ENCODE peak calls at places on chromosome 18, in eight cellular contexts. One of them, this sample, is unnamed.

GRCh38 chr18:37548679-37549289 is 16.8 kb downstream of the CELF4 start:
- DNase-seq in suprapubic skin: no peak
- DNase-seq in fibroblast of lung: no peak
- DNase-seq in kidney epithelial cell: no peak
- DNase-seq in CD4-positive, alpha-beta T cell: no peak
- DNase-seq in spleen: no peak
- DNase-seq in fibroblast of mammary gland: no peak
- DNase-seq in cardiac fibroblast: no peak
- DNase-seq in this sample: no peak

GRCh38 chr18:44687421-44687820 is 6.7 kb downstream of the SETBP1 start:
- DNase-seq in fibroblast of lung: no peak
- DNase-seq in fibroblast of mammary gland: peak; percentile 69
- DNase-seq in spleen: no peak
- DNase-seq in suprapubic skin: no peak
- DNase-seq in cardiac fibroblast: no peak
- DNase-seq in CD4-positive, alpha-beta T cell: no peak
- DNase-seq in kidney epithelial cell: no peak
- DNase-seq in this sample: no peak

GRCh38 chr18:23716516-23716915 is 27.3 kb downstream of the LAMA3 start:
- DNase-seq in kidney epithelial cell: peak; percentile 52
- DNase-seq in fibroblast of mammary gland: peak; percentile 91
- DNase-seq in fibroblast of lung: peak; percentile 71
- DNase-seq in CD4-positive, alpha-beta T cell: no peak
- DNase-seq in suprapubic skin: no peak
- DNase-seq in cardiac fibroblast: peak; percentile 79
- DNase-seq in spleen: no peak
- DNase-seq in this sample: no peak

GRCh38 chr18:36348971-36349417 is 51.5 kb downstream of the FHOD3 start:
- DNase-seq in suprapubic skin: no peak
- DNase-seq in kidney epithelial cell: no peak
- DNase-seq in fibroblast of lung: no peak
- DNase-seq in spleen: no peak
- DNase-seq in fibroblast of mammary gland: no peak
- DNase-seq in cardiac fibroblast: no peak
- DNase-seq in CD4-positive, alpha-beta T cell: no peak
- DNase-seq in this sample: no peak

GRCh38 chr18:79650959-79651358 is 28.6 kb upstream of the CTDP1 start:
- DNase-seq in suprapubic skin: no peak
- DNase-seq in fibroblast of mammary gland: no peak
- DNase-seq in CD4-positive, alpha-beta T cell: no peak
- DNase-seq in spleen: no peak
- DNase-seq in fibroblast of lung: no peak
- DNase-seq in kidney epithelial cell: no peak
- DNase-seq in cardiac fibroblast: no peak
- DNase-seq in this sample: no peak

GRCh38 chr18:5895886-5896740 is 791 bp upstream of the TMEM200C start:
- DNase-seq in suprapubic skin: no peak
- DNase-seq in spleen: peak; percentile 75
- DNase-seq in kidney epithelial cell: no peak
- DNase-seq in CD4-positive, alpha-beta T cell: no peak
- DNase-seq in cardiac fibroblast: no peak
- DNase-seq in fibroblast of mammary gland: no peak
- DNase-seq in fibroblast of lung: peak; percentile 56
- DNase-seq in this sample: no peak

GRCh38 chr18:36316246-36316645 is 18.7 kb downstream of the FHOD3 start:
- DNase-seq in CD4-positive, alpha-beta T cell: no peak
- DNase-seq in kidney epithelial cell: no peak
- DNase-seq in suprapubic skin: no peak
- DNase-seq in fibroblast of lung: no peak
- DNase-seq in spleen: no peak
- DNase-seq in cardiac fibroblast: no peak
- DNase-seq in fibroblast of mammary gland: peak; percentile 38
- DNase-seq in this sample: no peak

GRCh38 chr18:23673725-23674124 is 11.0 kb upstream of the ANKRD29 start:
- DNase-seq in CD4-positive, alpha-beta T cell: no peak
- DNase-seq in fibroblast of lung: no peak
- DNase-seq in kidney epithelial cell: no peak
- DNase-seq in fibroblast of mammary gland: no peak
- DNase-seq in suprapubic skin: no peak
- DNase-seq in spleen: no peak
- DNase-seq in cardiac fibroblast: no peak
- DNase-seq in this sample: no peak

GRCh38 chr18:72433756-72434155 is 110.4 kb downstream of the CBLN2 start:
- DNase-seq in kidney epithelial cell: no peak
- DNase-seq in cardiac fibroblast: no peak
- DNase-seq in CD4-positive, alpha-beta T cell: no peak
- DNase-seq in fibroblast of mammary gland: no peak
- DNase-seq in fibroblast of lung: no peak
- DNase-seq in suprapubic skin: no peak
- DNase-seq in spleen: no peak
- DNase-seq in this sample: no peak

GRCh38 chr18:78085241-78086185 is 835.9 kb downstream of the GALR1 start:
- DNase-seq in fibroblast of lung: no peak
- DNase-seq in kidney epithelial cell: no peak
- DNase-seq in CD4-positive, alpha-beta T cell: no peak
- DNase-seq in cardiac fibroblast: no peak
- DNase-seq in suprapubic skin: no peak
- DNase-seq in spleen: no peak
- DNase-seq in fibroblast of mammary gland: no peak
- DNase-seq in this sample: no peak

GRCh38 chr18:37742436-37742835 is 176.8 kb upstream of the CELF4 start:
- DNase-seq in spleen: no peak
- DNase-seq in fibroblast of mammary gland: no peak
- DNase-seq in kidney epithelial cell: no peak
- DNase-seq in suprapubic skin: no peak
- DNase-seq in fibroblast of lung: no peak
- DNase-seq in CD4-positive, alpha-beta T cell: no peak
- DNase-seq in cardiac fibroblast: no peak
- DNase-seq in this sample: no peak

GRCh38 chr18:49963217-49963616 is 149.9 kb upstream of the ACAA2 start:
- DNase-seq in fibroblast of mammary gland: no peak
- DNase-seq in fibroblast of lung: no peak
- DNase-seq in suprapubic skin: no peak
- DNase-seq in kidney epithelial cell: no peak
- DNase-seq in spleen: no peak
- DNase-seq in CD4-positive, alpha-beta T cell: no peak
- DNase-seq in cardiac fibroblast: no peak
- DNase-seq in this sample: no peak

GRCh38 chr18:51321696-51322095 is 124.2 kb upstream of the MEX3C start:
- DNase-seq in spleen: no peak
- DNase-seq in fibroblast of mammary gland: no peak
- DNase-seq in cardiac fibroblast: peak; percentile 32
- DNase-seq in fibroblast of lung: no peak
- DNase-seq in kidney epithelial cell: no peak
- DNase-seq in suprapubic skin: no peak
- DNase-seq in CD4-positive, alpha-beta T cell: no peak
- DNase-seq in this sample: no peak

GRCh38 chr18:9861933-9862332 is 23.8 kb upstream of the TXNDC2 start:
- DNase-seq in fibroblast of lung: no peak
- DNase-seq in spleen: no peak
- DNase-seq in suprapubic skin: no peak
- DNase-seq in fibroblast of mammary gland: no peak
- DNase-seq in kidney epithelial cell: no peak
- DNase-seq in CD4-positive, alpha-beta T cell: no peak
- DNase-seq in cardiac fibroblast: no peak
- DNase-seq in this sample: no peak

GRCh38 chr18:79129120-79129519 is 59.9 kb downstream of the ATP9B start:
- DNase-seq in kidney epithelial cell: no peak
- DNase-seq in fibroblast of lung: no peak
- DNase-seq in suprapubic skin: no peak
- DNase-seq in cardiac fibroblast: peak; percentile 7
- DNase-seq in CD4-positive, alpha-beta T cell: no peak
- DNase-seq in spleen: no peak
- DNase-seq in fibroblast of mammary gland: no peak
- DNase-seq in this sample: no peak

GRCh38 chr18:24118750-24119577 is 19.9 kb upstream of the CABYR start:
- DNase-seq in fibroblast of mammary gland: peak; percentile 78
- DNase-seq in fibroblast of lung: peak; percentile 77
- DNase-seq in kidney epithelial cell: peak; percentile 12
- DNase-seq in cardiac fibroblast: peak; percentile 81
- DNase-seq in suprapubic skin: no peak
- DNase-seq in CD4-positive, alpha-beta T cell: peak; percentile 79
- DNase-seq in spleen: peak; percentile 81
- DNase-seq in this sample: peak; percentile 80

GRCh38 chr18:60623331-60623730 is 250.8 kb upstream of the MC4R start:
- DNase-seq in spleen: no peak
- DNase-seq in fibroblast of lung: no peak
- DNase-seq in fibroblast of mammary gland: no peak
- DNase-seq in CD4-positive, alpha-beta T cell: no peak
- DNase-seq in kidney epithelial cell: no peak
- DNase-seq in suprapubic skin: no peak
- DNase-seq in cardiac fibroblast: no peak
- DNase-seq in this sample: no peak

GRCh38 chr18:58067611-58068010 is 23.6 kb downstream of the NEDD4L start:
- DNase-seq in spleen: no peak
- DNase-seq in fibroblast of lung: no peak
- DNase-seq in suprapubic skin: no peak
- DNase-seq in fibroblast of mammary gland: no peak
- DNase-seq in CD4-positive, alpha-beta T cell: no peak
- DNase-seq in cardiac fibroblast: no peak
- DNase-seq in kidney epithelial cell: no peak
- DNase-seq in this sample: no peak

GRCh38 chr18:33666915-33667314 is 88.9 kb downstream of the ASXL3 start:
- DNase-seq in cardiac fibroblast: no peak
- DNase-seq in fibroblast of lung: no peak
- DNase-seq in CD4-positive, alpha-beta T cell: no peak
- DNase-seq in fibroblast of mammary gland: peak; percentile 1
- DNase-seq in suprapubic skin: no peak
- DNase-seq in kidney epithelial cell: no peak
- DNase-seq in spleen: no peak
- DNase-seq in this sample: no peak

GRCh38 chr18:75507636-75508035 is 80.1 kb upstream of the SMIM21 start:
- DNase-seq in fibroblast of lung: peak; percentile 56
- DNase-seq in kidney epithelial cell: no peak
- DNase-seq in CD4-positive, alpha-beta T cell: no peak
- DNase-seq in cardiac fibroblast: peak; percentile 52
- DNase-seq in suprapubic skin: no peak
- DNase-seq in spleen: no peak
- DNase-seq in fibroblast of mammary gland: peak; percentile 65
- DNase-seq in this sample: no peak

GRCh38 chr18:75041586-75041985 is 167.4 kb downstream of the PTGR3 start:
- DNase-seq in CD4-positive, alpha-beta T cell: no peak
- DNase-seq in fibroblast of lung: peak; percentile 54
- DNase-seq in kidney epithelial cell: no peak
- DNase-seq in fibroblast of mammary gland: peak; percentile 49
- DNase-seq in suprapubic skin: no peak
- DNase-seq in spleen: no peak
- DNase-seq in cardiac fibroblast: peak; percentile 53
- DNase-seq in this sample: no peak

GRCh38 chr18:73479472-73479871 is 611.7 kb upstream of the NETO1 start:
- DNase-seq in cardiac fibroblast: peak; percentile 11
- DNase-seq in kidney epithelial cell: no peak
- DNase-seq in CD4-positive, alpha-beta T cell: no peak
- DNase-seq in fibroblast of mammary gland: peak; percentile 84
- DNase-seq in fibroblast of lung: peak; percentile 34
- DNase-seq in spleen: no peak
- DNase-seq in suprapubic skin: no peak
- DNase-seq in this sample: no peak

GRCh38 chr18:59874166-59874565 is 25.6 kb upstream of the PMAIP1 start:
- DNase-seq in CD4-positive, alpha-beta T cell: no peak
- DNase-seq in fibroblast of lung: peak; percentile 92
- DNase-seq in fibroblast of mammary gland: peak; percentile 89
- DNase-seq in suprapubic skin: peak; percentile 48
- DNase-seq in cardiac fibroblast: peak; percentile 55
- DNase-seq in spleen: no peak
- DNase-seq in kidney epithelial cell: peak; percentile 81
- DNase-seq in this sample: no peak

GRCh38 chr18:51006948-51007786 is 22.8 kb upstream of the SMAD4 start:
- DNase-seq in cardiac fibroblast: no peak
- DNase-seq in CD4-positive, alpha-beta T cell: no peak
- DNase-seq in fibroblast of lung: no peak
- DNase-seq in kidney epithelial cell: no peak
- DNase-seq in fibroblast of mammary gland: no peak
- DNase-seq in spleen: no peak
- DNase-seq in suprapubic skin: no peak
- DNase-seq in this sample: no peak

GRCh38 chr18:44912740-44913478 is 232.2 kb downstream of the SETBP1 start:
- DNase-seq in cardiac fibroblast: no peak
- DNase-seq in CD4-positive, alpha-beta T cell: no peak
- DNase-seq in suprapubic skin: no peak
- DNase-seq in kidney epithelial cell: no peak
- DNase-seq in fibroblast of mammary gland: no peak
- DNase-seq in spleen: no peak
- DNase-seq in fibroblast of lung: no peak
- DNase-seq in this sample: no peak

DNA sequence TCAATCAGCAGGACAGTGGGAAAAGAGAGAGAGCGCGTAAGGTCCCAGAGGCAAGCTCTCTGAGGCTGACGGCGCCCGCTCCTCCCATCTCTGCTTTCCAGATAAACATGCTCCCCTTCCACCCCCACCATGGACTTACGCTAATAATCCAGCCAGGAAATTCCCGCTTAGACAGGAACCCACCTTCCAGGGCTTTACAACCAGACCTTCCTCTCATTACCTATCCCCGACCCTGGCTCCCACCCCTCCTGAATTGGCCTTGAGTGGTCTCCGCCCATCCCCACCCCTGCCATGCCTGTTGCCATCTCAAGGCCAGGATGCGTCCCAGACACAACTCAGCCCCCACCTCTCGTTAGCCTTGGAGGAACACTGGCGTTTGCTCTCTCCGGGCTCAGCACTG is 131.1 kb downstream of the SMAD2 start:
- DNase-seq in suprapubic skin: no peak
- DNase-seq in kidney epithelial cell: no peak
- DNase-seq in spleen: no peak
- DNase-seq in CD4-positive, alpha-beta T cell: no peak
- DNase-seq in fibroblast of lung: no peak
- DNase-seq in fibroblast of mammary gland: no peak
- DNase-seq in cardiac fibroblast: no peak
- DNase-seq in this sample: no peak
- TF ChIP-seq CTCF in suprapubic skin: no peak
- TF ChIP-seq CTCF in kidney epithelial cell: no peak
- TF ChIP-seq CTCF in spleen: no peak
- TF ChIP-seq CTCF in CD4-positive, alpha-beta T cell: no peak
- TF ChIP-seq CTCF in fibroblast of lung: no peak
- TF ChIP-seq CTCF in fibroblast of mammary gland: no peak
- TF ChIP-seq CTCF in cardiac fibroblast: no peak
- TF ChIP-seq CTCF in this sample: no peak

GRCh38 chr18:13003466-13003896 is 12.3 kb downstream of the CEP192 start:
- DNase-seq in fibroblast of lung: peak; percentile 67
- DNase-seq in cardiac fibroblast: peak; percentile 83
- DNase-seq in spleen: no peak
- DNase-seq in CD4-positive, alpha-beta T cell: no peak
- DNase-seq in suprapubic skin: no peak
- DNase-seq in fibroblast of mammary gland: peak; percentile 88
- DNase-seq in kidney epithelial cell: peak; percentile 21
- DNase-seq in this sample: no peak
- TF ChIP-seq CTCF in fibroblast of lung: peak; percentile 63
- TF ChIP-seq CTCF in cardiac fibroblast: peak; percentile 52
- TF ChIP-seq CTCF in spleen: no peak
- TF ChIP-seq CTCF in CD4-positive, alpha-beta T cell: peak; percentile 20
- TF ChIP-seq CTCF in suprapubic skin: peak; percentile 15
- TF ChIP-seq CTCF in fibroblast of mammary gland: peak; percentile 48
- TF ChIP-seq CTCF in kidney epithelial cell: peak; percentile 41
- TF ChIP-seq CTCF in this sample: no peak

GRCh38 chr18:67282796-67283195 is 233.7 kb downstream of the DSEL start:
- DNase-seq in cardiac fibroblast: peak; percentile 73
- DNase-seq in suprapubic skin: no peak
- DNase-seq in fibroblast of mammary gland: peak; percentile 16
- DNase-seq in CD4-positive, alpha-beta T cell: no peak
- DNase-seq in fibroblast of lung: no peak
- DNase-seq in kidney epithelial cell: no peak
- DNase-seq in spleen: no peak
- DNase-seq in this sample: no peak
- TF ChIP-seq CTCF in cardiac fibroblast: no peak
- TF ChIP-seq CTCF in suprapubic skin: no peak
- TF ChIP-seq CTCF in fibroblast of mammary gland: no peak
- TF ChIP-seq CTCF in CD4-positive, alpha-beta T cell: no peak
- TF ChIP-seq CTCF in fibroblast of lung: no peak
- TF ChIP-seq CTCF in kidney epithelial cell: no peak
- TF ChIP-seq CTCF in spleen: no peak
- TF ChIP-seq CTCF in this sample: no peak

GRCh38 chr18:21599585-21600525 is 649 bp downstream of the ESCO1 start:
- DNase-seq in fibroblast of lung: no peak
- DNase-seq in CD4-positive, alpha-beta T cell: no peak
- DNase-seq in fibroblast of mammary gland: no peak
- DNase-seq in cardiac fibroblast: peak; percentile 10
- DNase-seq in kidney epithelial cell: no peak
- DNase-seq in suprapubic skin: no peak
- DNase-seq in spleen: peak; percentile 95
- DNase-seq in this sample: peak; percentile 73
- TF ChIP-seq CTCF in fibroblast of lung: no peak
- TF ChIP-seq CTCF in CD4-positive, alpha-beta T cell: no peak
- TF ChIP-seq CTCF in fibroblast of mammary gland: no peak
- TF ChIP-seq CTCF in cardiac fibroblast: peak; percentile 17
- TF ChIP-seq CTCF in kidney epithelial cell: no peak
- TF ChIP-seq CTCF in suprapubic skin: no peak
- TF ChIP-seq CTCF in spleen: no peak
- TF ChIP-seq CTCF in this sample: no peak